ENCODE peak calls at places on chromosome 4, in four cellular contexts. B is stimulated activated CD4-positive, alpha-beta T cell treated with anti-CD3 and anti-CD28 coated beads, Interleukin-1b, Interleukin-23, amount 100 ng/mL, for 24 hours; P is NCI-H2107; D is GM13977. S is an unnamed sample.

GRCh38 chr4:997375-998071 is 4.3 kb upstream of the SLC26A1 start:
- DNase-seq in B (no peak), P (no peak), D (no peak), S (no peak)

GRCh38 chr4:98932539-98932938 is 3.6 kb upstream of the EIF4E start:
- DNase-seq in B (no peak), P (no peak), D (no peak), S (no peak)

GRCh38 chr4:163565228-163566040 is 70.9 kb downstream of the TMA16 start:
- DNase-seq in B (no peak), P (no peak), D (no peak), S (no peak)

GRCh38 chr4:140252144-140252741 is 98.3 kb upstream of the MAML3 start:
- DNase-seq in B (no peak), P (peak), D (no peak), S (no peak)

GRCh38 chr4:6476893-6477292 is 4.5 kb upstream of the PPP2R2C start:
- DNase-seq in B (no peak), P (no peak), D (no peak), S (no peak)

GRCh38 chr4:56990109-56990508 is 11.4 kb downstream of the POLR2B start:
- DNase-seq in B (no peak), P (no peak), D (no peak), S (no peak)

GRCh38 chr4:161663844-161664243 is 500.0 kb downstream of the FSTL5 start:
- DNase-seq in B (no peak), P (no peak), D (no peak), S (no peak)

GRCh38 chr4:153095448-153096204 is 108.6 kb upstream of the TRIM2 start:
- DNase-seq in B (no peak), P (no peak), D (no peak), S (no peak)

GRCh38 chr4:137668885-137669284 is 136.6 kb upstream of the PCDH18 start:
- DNase-seq in B (no peak), P (no peak), D (no peak), S (no peak)

GRCh38 chr4:66193487-66193886 is 523.2 kb upstream of the EPHA5 start:
- DNase-seq in B (no peak), P (no peak), D (no peak), S (no peak)

GRCh38 chr4:161990721-161991120 is 173.1 kb downstream of the FSTL5 start:
- DNase-seq in B (no peak), P (no peak), D (no peak), S (no peak)

GRCh38 chr4:111695677-111696076 is 449.6 kb upstream of the FAM241A start:
- DNase-seq in B (no peak), P (no peak), D (no peak), S (no peak)

GRCh38 chr4:164345756-164346155 is 408.2 kb upstream of the SMIM31 start:
- DNase-seq in B (no peak), P (no peak), D (no peak), S (no peak)

GRCh38 chr4:144820115-144820514 is 174.2 kb downstream of the HHIP start:
- DNase-seq in B (no peak), P (no peak), D (no peak), S (no peak)

GRCh38 chr4:2289955-2290333 is 28.0 kb upstream of the MXD4 start:
- DNase-seq in B (no peak), P (no peak), D (no peak), S (no peak)

GRCh38 chr4:74757136-74757535 is 37.2 kb downstream of the BTC start:
- DNase-seq in B (no peak), P (no peak), D (no peak), S (no peak)

GRCh38 chr4:39698424-39699009 is 581 bp downstream of the UBE2K start:
- DNase-seq in B (peak), P (peak), D (no peak), S (no peak)

GRCh38 chr4:40264497-40264896 is 67.7 kb downstream of the RHOH start:
- DNase-seq in B (no peak), P (no peak), D (no peak), S (no peak)

GRCh38 chr4:128600996-128601857 is 208.3 kb upstream of the JADE1 start:
- DNase-seq in B (no peak), P (peak), D (no peak), S (no peak)

GRCh38 chr4:29224911-29225310 is 1495.3 kb upstream of the PCDH7 start:
- DNase-seq in B (no peak), P (no peak), D (no peak), S (no peak)